ENCODE peak calls at places on chromosomes 4 and X, in four cellular contexts. One of them, this sample, is unnamed.

GRCh38 chrX:23435575-23435974 is 100.9 kb downstream of the PTCHD1 start:
- DNase-seq in H1: no peak
- DNase-seq in K562: no peak
- DNase-seq in HCT116: no peak
- DNase-seq in this sample: no peak

GRCh38 chr4:79684516-79684915 is 276.5 kb upstream of the GK2 start:
- DNase-seq in H1: no peak
- DNase-seq in K562: no peak
- DNase-seq in HCT116: no peak
- DNase-seq in this sample: no peak

GRCh38 chrX:74419861-74420193 is 1.5 kb upstream of the SLC16A2 start:
- DNase-seq in H1: no peak
- DNase-seq in K562: no peak
- DNase-seq in HCT116: no peak
- DNase-seq in this sample: no peak

GRCh38 chr4:5821665-5822358 is 71.1 kb downstream of the CRMP1 start:
- DNase-seq in H1: peak; percentile 38
- DNase-seq in K562: peak; percentile 66
- DNase-seq in HCT116: peak; percentile 23
- DNase-seq in this sample: no peak

GRCh38 chr4:81031389-81032173 is 1.1 kb downstream of the BMP3 start:
- DNase-seq in H1: no peak
- DNase-seq in K562: no peak
- DNase-seq in HCT116: no peak
- DNase-seq in this sample: no peak

GRCh38 chrX:1593286-1594271 is 2.2 kb downstream of the AKAP17A start:
- DNase-seq in H1: no peak
- DNase-seq in K562: no peak
- DNase-seq in HCT116: no peak
- DNase-seq in this sample: no peak

GRCh38 chrX:150664290-150664689 is 28.9 kb upstream of the MTMR1 start:
- DNase-seq in H1: no peak
- DNase-seq in K562: no peak
- DNase-seq in HCT116: no peak
- DNase-seq in this sample: no peak

GRCh38 chr4:3199661-3200422 is 49.1 kb upstream of the MSANTD1 start:
- DNase-seq in H1: no peak
- DNase-seq in K562: no peak
- DNase-seq in HCT116: no peak
- DNase-seq in this sample: no peak

GRCh38 chr4:159367421-159368105 is 264.7 kb downstream of the RAPGEF2 start:
- DNase-seq in H1: no peak
- DNase-seq in K562: no peak
- DNase-seq in HCT116: no peak
- DNase-seq in this sample: peak; percentile 45

GRCh38 chrX:68196939-68197791 is 236.1 kb downstream of the OPHN1 start:
- DNase-seq in H1: no peak
- DNase-seq in K562: peak; percentile 49
- DNase-seq in HCT116: peak; percentile 37
- DNase-seq in this sample: no peak

GRCh38 chrX:32745323-32745722 is 466.0 kb downstream of the DMD start:
- DNase-seq in H1: no peak
- DNase-seq in K562: no peak
- DNase-seq in HCT116: no peak
- DNase-seq in this sample: no peak

GRCh38 chr4:182758288-182758687 is 158.9 kb downstream of the DCTD start:
- DNase-seq in H1: no peak
- DNase-seq in K562: no peak
- DNase-seq in HCT116: no peak
- DNase-seq in this sample: no peak

GRCh38 chr4:183264614-183265013 is 55.5 kb downstream of the CLDN22 start:
- DNase-seq in H1: no peak
- DNase-seq in K562: no peak
- DNase-seq in HCT116: no peak
- DNase-seq in this sample: no peak

GRCh38 chr4:26220704-26221103 is 100.1 kb upstream of the RBPJ start:
- DNase-seq in H1: no peak
- DNase-seq in K562: no peak
- DNase-seq in HCT116: no peak
- DNase-seq in this sample: no peak

GRCh38 chrX:17355976-17356375 is 19.0 kb upstream of the NHS start:
- DNase-seq in H1: no peak
- DNase-seq in K562: no peak
- DNase-seq in HCT116: no peak
- DNase-seq in this sample: no peak

GRCh38 chr4:147822128-147822527 is 90.2 kb downstream of the ARHGAP10 start:
- DNase-seq in H1: no peak
- DNase-seq in K562: no peak
- DNase-seq in HCT116: no peak
- DNase-seq in this sample: no peak

GRCh38 chr4:105714071-105714521 is 5.5 kb downstream of the GSTCD start:
- DNase-seq in H1: no peak
- DNase-seq in K562: no peak
- DNase-seq in HCT116: no peak
- DNase-seq in this sample: no peak

GRCh38 chrX:6021316-6022091 is 207.2 kb downstream of the NLGN4X start:
- DNase-seq in H1: no peak
- DNase-seq in K562: no peak
- DNase-seq in HCT116: no peak
- DNase-seq in this sample: no peak

GRCh38 chr4:15343000-15343399 is 84.8 kb upstream of the C1QTNF7 start:
- DNase-seq in H1: no peak
- DNase-seq in K562: no peak
- DNase-seq in HCT116: no peak
- DNase-seq in this sample: no peak

GRCh38 chr4:2924765-2925301 is 38.4 kb downstream of the NOP14 start:
- DNase-seq in H1: no peak
- DNase-seq in K562: no peak
- DNase-seq in HCT116: no peak
- DNase-seq in this sample: no peak

DNA sequence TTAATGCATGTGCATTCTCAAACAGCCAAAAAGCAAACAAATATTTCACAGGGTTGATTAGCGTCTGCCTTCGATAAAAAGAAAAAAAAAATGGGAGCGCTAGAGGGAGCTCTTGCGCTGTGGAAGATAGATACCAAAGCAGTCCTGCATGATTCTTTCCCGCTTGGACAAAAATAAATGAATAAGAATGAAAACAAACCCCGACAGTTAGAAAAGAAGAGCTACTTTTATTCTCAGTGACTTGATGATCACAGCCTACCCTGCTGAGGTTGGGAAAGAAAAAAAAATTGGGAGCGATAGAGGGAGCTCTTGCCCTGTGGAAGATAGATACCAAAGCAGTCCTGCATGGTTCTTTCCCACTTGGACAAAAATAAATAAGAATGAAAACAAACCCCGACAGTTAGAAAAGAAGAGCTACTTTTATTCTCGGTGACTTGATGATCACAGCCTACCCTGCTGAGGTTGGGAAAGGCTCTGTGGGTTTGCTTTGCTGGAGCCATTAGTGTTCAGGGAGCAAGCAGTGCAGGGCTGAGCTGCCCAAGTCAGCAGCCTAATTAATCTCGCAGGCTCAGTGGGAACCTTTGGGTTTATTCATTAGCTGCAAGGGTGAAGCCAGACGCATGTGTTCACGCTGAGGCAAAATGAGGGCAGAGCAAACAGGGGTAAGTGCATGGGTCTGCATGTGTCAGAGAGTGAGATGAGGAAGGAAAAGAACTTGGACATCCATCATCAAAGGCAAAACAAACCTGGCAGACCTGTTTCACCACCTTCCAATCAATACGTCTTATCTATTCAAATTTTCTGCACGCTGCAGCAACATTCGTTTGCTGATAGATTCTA is 249.3 kb upstream of the PRKX start:
- DNase-seq in H1: no peak
- DNase-seq in K562: peak; percentile 5
- DNase-seq in HCT116: no peak
- DNase-seq in this sample: no peak
- TF ChIP-seq EGR1 in H1: no peak
- TF ChIP-seq EGR1 in K562: no peak
- TF ChIP-seq EGR1 in HCT116: no peak
- TF ChIP-seq EGR1 in this sample: no peak

GRCh38 chrX:154379569-154379951 is 465 bp downstream of the EMD start:
- DNase-seq in H1: no peak
- DNase-seq in K562: no peak
- DNase-seq in HCT116: no peak
- DNase-seq in this sample: no peak
- TF ChIP-seq POLR2A in H1: no peak
- TF ChIP-seq POLR2A in K562: no peak
- TF ChIP-seq POLR2A in HCT116: no peak
- TF ChIP-seq POLR2A in this sample: no peak

DNA sequence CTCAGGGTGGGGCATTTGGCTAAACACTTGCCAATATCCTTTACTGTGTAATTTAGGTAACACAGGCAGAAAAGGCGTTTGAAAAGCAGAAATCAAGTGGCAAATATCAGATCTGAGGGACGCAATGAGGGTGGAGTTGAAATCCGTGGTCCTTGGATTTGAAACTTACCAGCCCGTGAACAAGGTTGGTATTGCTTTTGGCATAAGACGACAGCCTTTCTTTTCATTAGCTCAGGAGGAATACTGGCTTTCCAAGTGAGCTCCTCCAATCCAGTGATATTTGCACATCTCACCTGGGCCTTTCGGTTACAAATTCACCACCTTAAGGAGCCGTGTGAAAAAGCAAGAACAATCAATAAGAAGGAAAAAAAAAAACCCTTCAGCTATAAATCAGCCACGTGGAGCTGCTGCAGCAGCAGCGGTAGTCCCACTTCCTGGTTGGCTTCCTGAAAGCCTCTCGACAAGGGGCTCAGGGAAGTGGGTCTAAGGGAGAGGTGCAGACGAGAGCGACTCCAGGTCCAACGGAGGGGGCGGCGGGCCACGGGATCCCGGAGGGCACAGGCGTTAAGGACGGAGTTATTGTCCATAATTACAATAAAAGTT is 717 bp upstream of the GALNT7 start:
- DNase-seq in H1: no peak
- DNase-seq in K562: peak; percentile 41
- DNase-seq in HCT116: peak; percentile 52
- DNase-seq in this sample: no peak
- TF ChIP-seq EGR1 in H1: no peak
- TF ChIP-seq EGR1 in K562: no peak
- TF ChIP-seq EGR1 in HCT116: no peak
- TF ChIP-seq EGR1 in this sample: no peak

DNA sequence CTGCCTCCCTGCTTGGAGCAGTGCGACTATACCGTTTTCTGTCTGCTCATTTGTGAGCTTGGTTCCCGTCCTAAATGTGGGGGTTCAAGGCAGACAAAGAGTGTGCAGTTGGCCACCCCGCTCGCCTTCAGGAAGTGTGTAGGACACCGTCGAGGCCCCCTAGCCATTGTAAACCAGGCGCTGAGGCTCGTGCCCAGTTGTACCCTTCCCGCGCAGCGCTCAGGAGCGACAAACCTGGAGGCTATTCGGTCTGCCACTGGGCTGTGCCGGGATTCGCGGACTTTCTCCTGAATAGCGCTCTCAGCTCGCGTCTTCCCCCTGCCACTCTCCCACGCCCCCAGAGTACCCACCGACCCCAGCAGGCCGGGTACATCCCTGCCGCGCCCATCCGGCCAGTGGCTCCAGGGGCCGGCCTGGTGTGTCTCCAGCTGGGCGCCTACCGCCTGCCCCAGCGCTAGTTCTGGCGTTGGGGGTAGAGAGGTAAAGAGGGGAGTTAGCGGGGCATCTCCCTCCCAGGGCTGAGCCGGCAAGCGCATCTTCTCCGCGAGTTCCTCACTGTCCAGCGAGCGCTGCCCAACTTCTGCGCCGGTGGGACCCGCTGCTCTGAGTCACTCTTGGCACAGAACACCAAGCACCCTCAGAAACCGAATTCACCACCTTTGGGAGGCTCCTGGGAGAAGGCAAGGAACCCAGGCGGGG is 880 bp upstream of the LONRF3 start:
- DNase-seq in H1: no peak
- DNase-seq in K562: no peak
- DNase-seq in HCT116: no peak
- DNase-seq in this sample: no peak
- TF ChIP-seq POLR2A in H1: no peak
- TF ChIP-seq POLR2A in K562: no peak
- TF ChIP-seq POLR2A in HCT116: no peak
- TF ChIP-seq POLR2A in this sample: no peak

GRCh38 chr4:6926681-6927478 is 17.3 kb downstream of the TBC1D14 start:
- DNase-seq in H1: no peak
- DNase-seq in K562: peak; percentile 77
- DNase-seq in HCT116: no peak
- DNase-seq in this sample: no peak

GRCh38 chr4:6924361-6924779 is 14.7 kb downstream of the TBC1D14 start:
- DNase-seq in H1: no peak
- DNase-seq in K562: no peak
- DNase-seq in HCT116: no peak
- DNase-seq in this sample: no peak

GRCh38 chr4:6926081-6926480 is 16.5 kb downstream of the TBC1D14 start:
- DNase-seq in H1: no peak
- DNase-seq in K562: no peak
- DNase-seq in HCT116: no peak
- DNase-seq in this sample: no peak

GRCh38 chr4:6923507-6923906 is 13.9 kb downstream of the TBC1D14 start:
- DNase-seq in H1: no peak
- DNase-seq in K562: no peak
- DNase-seq in HCT116: no peak
- DNase-seq in this sample: no peak

GRCh38 chr4:6925357-6925836 is 15.8 kb downstream of the TBC1D14 start:
- DNase-seq in H1: no peak
- DNase-seq in K562: peak; percentile 35
- DNase-seq in HCT116: no peak
- DNase-seq in this sample: no peak
- TF ChIP-seq EGR1 in H1: no peak
- TF ChIP-seq EGR1 in K562: no peak
- TF ChIP-seq EGR1 in HCT116: no peak
- TF ChIP-seq EGR1 in this sample: no peak

GRCh38 chrX:21940356-21940829 is at the start of gene SMS:
- DNase-seq in H1: peak; percentile 34
- DNase-seq in K562: peak; percentile 89
- DNase-seq in HCT116: no peak
- DNase-seq in this sample: no peak
- TF ChIP-seq POLR2A in H1: peak; percentile 33
- TF ChIP-seq POLR2A in K562: peak; percentile 75
- TF ChIP-seq POLR2A in HCT116: peak; percentile 19
- TF ChIP-seq POLR2A in this sample: peak; percentile 73

GRCh38 chrX:41382699-41383645 is 49.0 kb downstream of the DDX3X start:
- DNase-seq in H1: no peak
- DNase-seq in K562: no peak
- DNase-seq in HCT116: peak; percentile 6
- DNase-seq in this sample: no peak
- TF ChIP-seq EGR1 in H1: no peak
- TF ChIP-seq EGR1 in K562: no peak
- TF ChIP-seq EGR1 in HCT116: no peak
- TF ChIP-seq EGR1 in this sample: no peak

GRCh38 chrX:115344885-115345653 is 55.6 kb downstream of the LUZP4 start:
- DNase-seq in H1: peak; percentile 0
- DNase-seq in K562: no peak
- DNase-seq in HCT116: peak; percentile 29
- DNase-seq in this sample: no peak
- TF ChIP-seq POLR2A in H1: no peak
- TF ChIP-seq POLR2A in K562: no peak
- TF ChIP-seq POLR2A in HCT116: no peak
- TF ChIP-seq POLR2A in this sample: no peak

GRCh38 chr4:110055014-110055768 is 142.5 kb downstream of the EGF start:
- DNase-seq in H1: no peak
- DNase-seq in K562: no peak
- DNase-seq in HCT116: no peak
- DNase-seq in this sample: peak; percentile 80

GRCh38 chr4:110046588-110047049 is 133.9 kb downstream of the EGF start:
- DNase-seq in H1: no peak
- DNase-seq in K562: no peak
- DNase-seq in HCT116: peak; percentile 10
- DNase-seq in this sample: no peak

GRCh38 chr4:110049951-110050925 is 137.6 kb downstream of the EGF start:
- DNase-seq in H1: no peak
- DNase-seq in K562: peak; percentile 62
- DNase-seq in HCT116: peak; percentile 8
- DNase-seq in this sample: peak; percentile 8
- TF ChIP-seq EGR1 in H1: no peak
- TF ChIP-seq EGR1 in K562: no peak
- TF ChIP-seq EGR1 in HCT116: no peak
- TF ChIP-seq EGR1 in this sample: no peak

This sample was measured in GM12878.